ENCODE peak calls at places on chromosome 16, in five cellular contexts. G is hippocampal formation, U is SJCRH30, H is cardiac fibroblast, X is aorta. N is an unnamed sample.
A peak's percentile ranks its signal among the peaks of the same experiment; 100 is the strongest.

GRCh38 chr16:16933861-16934260 is 536.9 kb downstream of the XYLT1 start:
- DNase-seq in U (no peak), X (no peak), G (no peak), H (no peak), N (no peak)

GRCh38 chr16:66135376-66135775 is 231.1 kb upstream of the CDH5 start:
- DNase-seq in H (peak; percentile 72), G (no peak), X (peak; percentile 78), U (no peak), N (no peak)

GRCh38 chr16:12303649-12304048 is 327.1 kb downstream of the SNX29 start:
- DNase-seq in G (no peak), H (no peak), X (no peak), U (no peak), N (no peak)

GRCh38 chr16:79272141-79272577 is 328.4 kb downstream of the MAF start:
- DNase-seq in X (no peak), G (no peak), H (no peak), U (no peak), N (peak; percentile 51)

GRCh38 chr16:86563489-86564345 is 2.9 kb upstream of the FOXC2 start:
- DNase-seq in G (peak; percentile 88), U (peak; percentile 91), H (peak; percentile 93), X (peak; percentile 95), N (peak; percentile 90)

GRCh38 chr16:87790278-87791023 is 24.7 kb upstream of the KLHDC4 start:
- DNase-seq in H (peak; percentile 62), X (no peak), G (no peak), U (peak; percentile 66), N (no peak)

GRCh38 chr16:55221836-55222235 is 102.2 kb upstream of the IRX6 start:
- DNase-seq in H (no peak), G (no peak), X (no peak), U (no peak), N (no peak)

GRCh38 chr16:70789231-70789926 is 11.6 kb downstream of the VAC14 start:
- DNase-seq in U (peak; percentile 62), X (no peak), H (peak; percentile 76), G (no peak), N (no peak)

GRCh38 chr16:3074860-3075545 is 9.6 kb downstream of the IL32 start:
- DNase-seq in H (no peak), G (no peak), U (no peak), X (no peak), N (no peak)

GRCh38 chr16:81181013-81181720 is 57.3 kb upstream of the BCO1 start:
- DNase-seq in X (peak; percentile 93), G (no peak), H (peak; percentile 97), U (peak; percentile 92), N (peak; percentile 62)

GRCh38 chr16:19757762-19758595 is 39.9 kb downstream of the IQCK start:
- DNase-seq in G (peak; percentile 91), X (no peak), H (peak; percentile 37), U (peak; percentile 74), N (no peak)

GRCh38 chr16:71203631-71204030 is 26.9 kb downstream of the HYDIN start:
- DNase-seq in U (no peak), X (no peak), G (no peak), H (no peak), N (no peak)

GRCh38 chr16:23650674-23651073 is 9.4 kb downstream of the DCTN5 start:
- DNase-seq in H (no peak), X (no peak), G (peak; percentile 9), U (no peak), N (no peak)

GRCh38 chr16:54228325-54228724 is 58.3 kb downstream of the IRX3 start:
- DNase-seq in X (no peak), G (no peak), H (no peak), U (no peak), N (no peak)

GRCh38 chr16:27781195-27781524 is 231.2 kb downstream of the KATNIP start:
- DNase-seq in H (peak; percentile 36), U (no peak), G (no peak), X (peak; percentile 78), N (no peak)

N was measured in lower lobe of right lung.